ENCODE peak calls at places on chromosomes 13 and 19, in ten cellular contexts. E is AG04450, Q is IMR-90, L is transverse colon, J is heart right ventricle, Z is heart left ventricle, W is Panc1, F is Peyer's patch, V is tibial artery, D is thoracic aorta. R is an unnamed sample. For H3K27me3, the result is how much of the 10 kb centered on the place peaks cover.

GRCh38 chr13:75326173-75327131 is 155.5 kb downstream of the TBC1D4 start:
- DNase-seq in E (no peak), Q (peak), L (no peak), J (no peak), Z (peak), W (no peak), F (no peak), V (no peak), D (no peak), R (no peak)

GRCh38 chr19:38036707-38037106 is 129.7 kb downstream of the SIPA1L3 start:
- DNase-seq in E (no peak), Q (no peak), L (no peak), J (no peak), Z (no peak), W (no peak), F (no peak), V (no peak), D (no peak), R (no peak)

GRCh38 chr19:45792482-45793177 is at the start of gene DMWD:
- DNase-seq in E (peak), Q (peak), L (peak), J (peak), Z (peak), W (peak), F (peak), V (peak), D (peak), R (peak)

GRCh38 chr19:15194938-15195337 is 5.9 kb downstream of the NOTCH3 start:
- DNase-seq in E (no peak), Q (peak), L (no peak), J (peak), Z (peak), W (no peak), F (no peak), V (peak), D (peak), R (no peak)

GRCh38 chr13:61727714-61728275 is 312.1 kb upstream of the PCDH20 start:
- DNase-seq in E (no peak), Q (no peak), L (no peak), J (no peak), Z (no peak), W (peak), F (no peak), V (no peak), D (no peak), R (no peak)

GRCh38 chr19:4538601-4538954 is 1.3 kb downstream of the LRG1 start:
- DNase-seq in E (no peak), Q (no peak), L (no peak), J (no peak), Z (no peak), W (no peak), F (no peak), V (no peak), D (no peak), R (no peak)

GRCh38 chr13:43153436-43154082 is 130.2 kb downstream of the DNAJC15 start:
- DNase-seq in E (peak), Q (peak), L (no peak), J (no peak), Z (no peak), W (no peak), F (no peak), V (no peak), D (no peak), R (no peak)

GRCh38 chr19:47805313-47805712 is 962 bp upstream of the TPRX1 start:
- DNase-seq in E (no peak), Q (no peak), L (no peak), J (no peak), Z (no peak), W (no peak), F (no peak), V (no peak), D (no peak), R (no peak)

GRCh38 chr13:106183410-106184128 is 351.9 kb downstream of the EFNB2 start:
- DNase-seq in E (no peak), Q (no peak), L (peak), J (no peak), Z (no peak), W (no peak), F (peak), V (no peak), D (no peak), R (no peak)

GRCh38 chr19:13781547-13781946 is 7.3 kb downstream of the C19orf53 start:
- DNase-seq in E (no peak), Q (peak), L (peak), J (peak), Z (peak), W (no peak), F (peak), V (peak), D (peak), R (no peak)

GRCh38 chr19:1754651-1755466 is 1.6 kb downstream of the ONECUT3 start:
- DNase-seq in E (no peak), Q (no peak), L (no peak), J (no peak), Z (no peak), W (no peak), F (no peak), V (no peak), D (no peak), R (no peak)

GRCh38 chr13:24615911-24616472 is 64.2 kb upstream of the ATP12A start:
- DNase-seq in E (no peak), Q (no peak), L (no peak), J (no peak), Z (no peak), W (no peak), F (no peak), V (no peak), D (no peak), R (no peak)

GRCh38 chr13:96020155-96020575 is 33.0 kb downstream of the UGGT2 start:
- DNase-seq in E (peak), Q (peak), L (peak), J (peak), Z (no peak), W (peak), F (peak), V (no peak), D (no peak), R (no peak)

GRCh38 chr13:27907139-27907787 is 12.5 kb upstream of the PDX1 start:
- DNase-seq in E (no peak), Q (no peak), L (no peak), J (no peak), Z (no peak), W (no peak), F (no peak), V (no peak), D (no peak), R (no peak)
- H3K27me3 ChIP-seq in E (under half), Q (under half), L (half or more), J (under half), Z (under half), W (under half), F (under half), V (under half), D (under half), R (half or more)

DNA sequence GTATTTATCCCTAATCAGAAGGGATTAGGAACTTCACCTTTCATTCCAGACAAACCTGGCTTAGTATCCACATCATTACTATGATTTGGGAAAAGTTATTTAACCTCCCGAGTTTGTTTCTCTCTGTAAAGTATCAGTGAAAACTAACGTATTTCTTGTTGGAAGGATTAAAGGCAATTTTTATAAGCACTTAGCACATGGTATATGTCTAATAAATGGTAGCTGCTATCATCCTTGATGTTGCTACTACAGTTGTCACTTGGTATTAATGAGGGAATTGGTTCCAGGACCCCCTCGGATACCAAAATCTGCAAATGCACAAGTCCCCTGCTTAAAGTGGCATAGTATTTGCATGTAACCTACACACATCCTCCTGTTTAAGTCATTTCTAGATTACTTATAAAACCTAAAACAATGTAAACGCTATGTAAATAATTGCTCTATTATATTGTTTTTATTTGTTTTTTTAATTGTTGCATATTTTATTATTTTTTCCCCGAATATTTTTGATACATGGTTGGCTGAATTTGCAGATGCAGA is 42.7 kb upstream of the FAM124A start:
- DNase-seq in E (no peak), Q (no peak), L (no peak), J (no peak), Z (no peak), W (no peak), F (no peak), V (no peak), D (no peak), R (no peak)
- H3K27me3 ChIP-seq in E (under half), Q (under half), L (under half), J (under half), Z (under half), W (under half), F (under half), V (under half), D (under half), R (under half)

GRCh38 chr19:35856001-35856400 is 710 bp upstream of the KIRREL2 start:
- DNase-seq in E (no peak), Q (no peak), L (no peak), J (no peak), Z (no peak), W (no peak), F (no peak), V (no peak), D (no peak), R (no peak)

GRCh38 chr19:35859414-35859813 is 2.7 kb downstream of the KIRREL2 start:
- DNase-seq in E (no peak), Q (no peak), L (no peak), J (no peak), Z (no peak), W (no peak), F (no peak), V (no peak), D (no peak), R (no peak)

GRCh38 chr19:35860436-35860817 is 3.7 kb downstream of the KIRREL2 start:
- DNase-seq in E (no peak), Q (no peak), L (no peak), J (no peak), Z (no peak), W (no peak), F (no peak), V (no peak), D (no peak), R (no peak)

GRCh38 chr19:35856546-35857149 is at the start of gene KIRREL2:
- DNase-seq in E (no peak), Q (no peak), L (no peak), J (no peak), Z (no peak), W (no peak), F (no peak), V (no peak), D (no peak), R (no peak)

GRCh38 chr19:35858311-35858710 is 1.6 kb downstream of the KIRREL2 start:
- DNase-seq in E (no peak), Q (no peak), L (no peak), J (no peak), Z (no peak), W (no peak), F (no peak), V (no peak), D (no peak), R (no peak)
- H3K27me3 ChIP-seq in E (half or more), Q (half or more), L (half or more), J (under half), Z (half or more), W (under half), F (under half), V (under half), D (under half), R (under half)

DNA sequence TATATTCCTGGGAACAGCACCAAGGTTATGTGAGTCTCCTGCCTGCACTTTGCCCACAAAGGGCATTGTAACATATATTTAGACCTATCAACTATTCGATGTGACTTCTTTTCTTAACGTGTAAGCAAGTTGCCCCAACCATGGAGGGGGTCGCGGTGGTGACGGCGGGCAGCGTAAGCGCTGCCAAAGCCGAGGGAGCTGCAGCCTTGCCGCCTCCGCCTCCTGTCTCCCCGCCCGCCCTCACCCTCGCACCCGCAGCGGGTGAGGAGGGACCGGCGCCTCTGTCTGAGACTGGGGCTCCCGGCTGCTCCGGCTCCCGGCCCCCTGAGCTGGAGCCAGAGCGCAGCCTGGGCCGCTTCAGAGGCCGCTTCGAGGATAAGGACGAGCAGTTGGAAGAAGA is 59.0 kb downstream of the ZNF676 start:
- DNase-seq in E (no peak), Q (no peak), L (no peak), J (no peak), Z (no peak), W (no peak), F (no peak), V (no peak), D (no peak), R (no peak)
- H3K27me3 ChIP-seq in E (under half), Q (under half), L (under half), J (under half), Z (under half), W (under half), F (under half), V (under half), D (under half), R (under half)

DNA sequence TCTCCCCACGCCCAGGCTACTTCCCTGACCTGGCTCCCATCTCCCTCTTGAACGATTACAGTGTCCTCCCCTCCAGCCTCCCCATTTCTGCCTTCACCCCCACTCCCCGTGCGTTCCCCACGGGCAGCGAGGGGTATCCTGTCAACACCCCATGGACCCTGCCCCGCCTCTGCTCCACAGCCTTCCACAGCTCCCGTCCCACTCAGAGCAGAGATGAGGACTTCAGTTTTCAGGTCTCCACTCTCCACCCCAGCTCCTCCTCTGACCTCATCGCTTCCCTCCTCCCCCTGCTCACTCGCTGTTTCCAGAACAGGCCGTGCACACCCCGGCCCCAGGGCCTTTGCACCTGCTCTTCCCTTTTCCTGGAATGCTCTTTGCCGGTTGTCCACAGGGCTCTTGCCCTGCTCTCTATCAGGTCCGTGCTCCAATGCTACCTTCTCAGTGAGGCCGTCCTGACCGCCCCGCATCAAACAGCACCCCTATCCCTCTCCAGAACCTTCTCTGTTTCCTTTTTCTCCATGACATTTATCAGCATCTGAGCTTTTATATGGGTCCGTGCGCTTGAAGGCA is 15.0 kb downstream of the LRRC4B start:
- DNase-seq in E (no peak), Q (no peak), L (no peak), J (no peak), Z (no peak), W (no peak), F (no peak), V (no peak), D (no peak), R (no peak)
- H3K27me3 ChIP-seq in E (under half), Q (under half), L (half or more), J (under half), Z (under half), W (under half), F (under half), V (under half), D (under half), R (under half)

R was measured in dorsolateral prefrontal cortex.